ENCODE peak calls at places on chromosomes 12 and 14, in four cellular contexts. One of them, this sample, is unnamed.

GRCh38 chr12:64733857-64734256 is 25.3 kb downstream of the GNS start:
- DNase-seq in SK-N-SH: no peak
- DNase-seq in K562: no peak
- DNase-seq in HCT116: peak; percentile 23
- DNase-seq in this sample: no peak

GRCh38 chr12:127455347-127456265 is 811.4 kb upstream of the TMEM132C start:
- DNase-seq in SK-N-SH: peak; percentile 36
- DNase-seq in K562: no peak
- DNase-seq in HCT116: no peak
- DNase-seq in this sample: no peak

GRCh38 chr14:75096959-75097358 is 27.5 kb downstream of the ZC2HC1C start:
- DNase-seq in SK-N-SH: peak; percentile 32
- DNase-seq in K562: no peak
- DNase-seq in HCT116: no peak
- DNase-seq in this sample: no peak

GRCh38 chr12:120231316-120232011 is 30.6 kb upstream of the RPLP0 start:
- DNase-seq in SK-N-SH: no peak
- DNase-seq in K562: peak; percentile 79
- DNase-seq in HCT116: peak; percentile 97
- DNase-seq in this sample: peak; percentile 53

GRCh38 chr12:107650977-107651376 is 34.6 kb upstream of the PWP1 start:
- DNase-seq in SK-N-SH: no peak
- DNase-seq in K562: no peak
- DNase-seq in HCT116: no peak
- DNase-seq in this sample: no peak

GRCh38 chr14:20482382-20482781 is 13.2 kb downstream of the PNP start:
- DNase-seq in SK-N-SH: no peak
- DNase-seq in K562: peak; percentile 29
- DNase-seq in HCT116: no peak
- DNase-seq in this sample: no peak

GRCh38 chr12:105977256-105978051 is 161.3 kb downstream of the NUAK1 start:
- DNase-seq in SK-N-SH: no peak
- DNase-seq in K562: no peak
- DNase-seq in HCT116: no peak
- DNase-seq in this sample: no peak

GRCh38 chr12:42326466-42327226 is 679 bp downstream of the PPHLN1 start:
- DNase-seq in SK-N-SH: peak; percentile 32
- DNase-seq in K562: peak; percentile 19
- DNase-seq in HCT116: no peak
- DNase-seq in this sample: peak; percentile 8

GRCh38 chr12:77645966-77646598 is 184.6 kb upstream of the NAV3 start:
- DNase-seq in SK-N-SH: no peak
- DNase-seq in K562: no peak
- DNase-seq in HCT116: no peak
- DNase-seq in this sample: no peak

GRCh38 chr14:88195676-88196075 is 127.4 kb downstream of the KCNK10 start:
- DNase-seq in SK-N-SH: peak; percentile 65
- DNase-seq in K562: no peak
- DNase-seq in HCT116: no peak
- DNase-seq in this sample: no peak

GRCh38 chr14:81303258-81303935 is 82.6 kb upstream of the GTF2A1 start:
- DNase-seq in SK-N-SH: no peak
- DNase-seq in K562: peak; percentile 55
- DNase-seq in HCT116: peak; percentile 86
- DNase-seq in this sample: peak; percentile 98

GRCh38 chr12:5200276-5201087 is 156.8 kb downstream of the KCNA5 start:
- DNase-seq in SK-N-SH: peak; percentile 64
- DNase-seq in K562: peak; percentile 74
- DNase-seq in HCT116: peak; percentile 4
- DNase-seq in this sample: peak; percentile 18
- TF ChIP-seq ELF1 in SK-N-SH: no peak
- TF ChIP-seq ELF1 in K562: no peak
- TF ChIP-seq ELF1 in HCT116: no peak
- TF ChIP-seq ELF1 in this sample: no peak

GRCh38 chr12:99302874-99303273 is 344.7 kb upstream of the GARIN6 start:
- DNase-seq in SK-N-SH: no peak
- DNase-seq in K562: no peak
- DNase-seq in HCT116: no peak
- DNase-seq in this sample: no peak
- TF ChIP-seq ELF1 in SK-N-SH: no peak
- TF ChIP-seq ELF1 in K562: no peak
- TF ChIP-seq ELF1 in HCT116: no peak
- TF ChIP-seq ELF1 in this sample: no peak

DNA sequence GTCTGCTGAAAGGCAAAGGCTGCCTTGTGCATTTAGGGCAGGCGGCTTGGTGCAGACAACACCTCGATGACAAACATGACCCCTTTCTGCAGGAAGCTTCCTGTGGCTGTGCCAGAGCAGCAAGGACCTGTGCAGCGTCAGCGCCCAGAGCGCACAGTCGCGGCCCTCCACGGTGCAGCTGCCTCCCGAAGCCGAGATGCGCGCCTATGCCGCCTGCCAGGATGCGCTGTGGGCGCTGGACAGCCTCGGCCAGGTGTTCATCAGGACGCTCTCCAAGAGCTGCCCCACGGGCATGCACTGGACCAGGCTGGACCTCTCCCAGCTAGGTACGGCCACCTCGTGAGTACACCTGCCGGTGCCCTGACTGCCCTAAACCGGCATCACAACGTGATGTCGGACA is 57.3 kb downstream of the ANKRD9 start:
- DNase-seq in SK-N-SH: no peak
- DNase-seq in K562: no peak
- DNase-seq in HCT116: no peak
- DNase-seq in this sample: no peak
- TF ChIP-seq ELF1 in SK-N-SH: no peak
- TF ChIP-seq ELF1 in K562: no peak
- TF ChIP-seq ELF1 in HCT116: no peak
- TF ChIP-seq ELF1 in this sample: no peak

DNA sequence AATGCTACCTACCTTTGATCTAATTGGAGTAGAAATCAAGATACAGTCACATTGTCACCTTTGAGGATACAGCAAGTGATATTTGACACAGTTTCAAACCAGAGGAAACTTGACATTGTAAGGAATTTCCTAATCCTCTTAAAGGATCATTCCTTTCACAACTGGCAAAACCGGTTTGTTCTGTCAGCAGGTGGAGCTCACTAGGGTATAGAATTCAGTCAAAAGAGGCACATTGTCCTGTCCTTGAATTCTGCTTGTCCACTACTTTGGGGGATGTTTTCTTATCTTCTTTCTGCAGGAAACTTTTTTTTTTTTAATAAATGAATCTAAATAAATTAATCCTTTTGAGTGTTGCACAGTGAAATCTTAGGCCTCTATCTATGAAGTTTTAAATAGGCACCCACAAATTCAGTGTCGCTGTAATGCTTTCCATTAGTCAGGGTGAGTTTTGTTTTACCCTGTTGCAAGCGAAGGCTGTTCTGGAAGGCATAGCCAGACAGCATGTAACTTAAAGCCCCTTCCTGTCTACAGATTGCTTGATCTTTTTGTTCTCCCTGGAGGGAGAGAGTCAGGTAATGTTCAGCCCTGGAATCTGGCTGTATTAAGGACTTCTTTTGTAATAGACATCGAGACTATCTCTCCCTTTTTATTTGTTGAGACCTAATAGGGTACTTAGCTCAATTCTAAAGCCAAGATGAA is 285.0 kb upstream of the RGS6 start:
- DNase-seq in SK-N-SH: no peak
- DNase-seq in K562: no peak
- DNase-seq in HCT116: peak; percentile 12
- DNase-seq in this sample: no peak
- TF ChIP-seq ELF1 in SK-N-SH: no peak
- TF ChIP-seq ELF1 in K562: no peak
- TF ChIP-seq ELF1 in HCT116: no peak
- TF ChIP-seq ELF1 in this sample: no peak

DNA sequence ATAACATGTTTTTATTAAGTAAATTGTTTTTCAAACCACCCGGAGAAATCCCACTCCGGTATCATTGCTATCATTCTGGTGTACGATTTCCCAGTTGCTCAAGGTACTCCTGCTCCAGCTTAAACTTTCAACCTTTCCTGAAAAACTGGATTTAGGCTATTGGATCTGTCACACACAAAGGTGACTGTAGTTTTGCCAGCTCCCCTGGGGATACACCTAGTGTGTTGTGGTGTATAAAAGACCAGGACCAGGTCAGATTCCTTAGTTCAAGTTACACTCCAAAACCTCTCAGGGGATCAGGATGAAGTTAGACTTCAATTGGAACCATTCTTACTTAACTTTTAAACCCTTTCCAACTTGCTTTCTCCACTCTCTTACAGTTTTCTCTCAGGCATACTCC is 303.9 kb downstream of the NOVA1 start:
- DNase-seq in SK-N-SH: no peak
- DNase-seq in K562: no peak
- DNase-seq in HCT116: no peak
- DNase-seq in this sample: no peak
- TF ChIP-seq ELF1 in SK-N-SH: no peak
- TF ChIP-seq ELF1 in K562: no peak
- TF ChIP-seq ELF1 in HCT116: no peak
- TF ChIP-seq ELF1 in this sample: no peak

DNA sequence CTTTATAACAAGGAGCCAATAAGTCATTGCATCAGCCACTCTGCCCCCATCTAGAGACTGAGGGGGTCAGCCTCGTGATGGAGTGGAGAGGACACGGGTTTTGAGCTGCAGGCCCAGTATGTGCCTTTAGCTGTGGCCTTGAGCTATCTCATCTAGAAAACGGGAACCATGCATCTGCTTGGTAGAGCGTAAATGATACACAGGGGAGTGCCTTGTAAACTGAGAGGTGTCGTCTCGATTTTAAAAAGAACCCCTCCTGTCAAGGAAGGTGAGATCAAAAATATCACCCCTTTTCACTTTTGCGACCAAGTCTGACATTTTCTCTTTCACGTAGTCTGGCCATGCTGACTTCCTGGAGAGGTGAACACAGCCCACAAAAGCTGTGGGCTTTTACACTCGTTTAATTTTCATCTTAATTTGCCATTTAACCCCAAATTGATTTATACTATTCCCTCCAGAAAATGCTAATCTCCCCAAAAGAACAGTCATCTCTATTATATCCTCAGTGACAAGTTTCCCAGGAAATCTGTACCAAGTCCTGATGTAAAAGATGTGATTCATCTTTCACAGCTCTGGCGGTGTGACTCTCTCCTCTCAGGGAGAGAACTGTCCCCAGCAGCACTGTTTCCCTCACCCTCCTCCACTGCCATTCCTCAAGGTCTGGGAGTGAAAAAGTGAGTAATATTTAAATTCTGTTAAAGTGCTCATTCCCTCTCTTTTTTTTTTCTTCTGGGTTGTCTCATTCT is 30.6 kb downstream of the VCPKMT start:
- DNase-seq in SK-N-SH: no peak
- DNase-seq in K562: no peak
- DNase-seq in HCT116: no peak
- DNase-seq in this sample: no peak
- TF ChIP-seq ELF1 in SK-N-SH: no peak
- TF ChIP-seq ELF1 in K562: no peak
- TF ChIP-seq ELF1 in HCT116: no peak
- TF ChIP-seq ELF1 in this sample: no peak

GRCh38 chr12:19183121-19183838 is 53.7 kb downstream of the PLEKHA5 start:
- DNase-seq in SK-N-SH: no peak
- DNase-seq in K562: no peak
- DNase-seq in HCT116: no peak
- DNase-seq in this sample: no peak
- TF ChIP-seq ELF1 in SK-N-SH: no peak
- TF ChIP-seq ELF1 in K562: no peak
- TF ChIP-seq ELF1 in HCT116: no peak
- TF ChIP-seq ELF1 in this sample: no peak

GRCh38 chr12:68185598-68185997 is 26.1 kb upstream of the IFNG start:
- DNase-seq in SK-N-SH: no peak
- DNase-seq in K562: no peak
- DNase-seq in HCT116: no peak
- DNase-seq in this sample: no peak

GRCh38 chr12:68189766-68190700 is 30.5 kb upstream of the IFNG start:
- DNase-seq in SK-N-SH: no peak
- DNase-seq in K562: no peak
- DNase-seq in HCT116: peak; percentile 13
- DNase-seq in this sample: no peak
- TF ChIP-seq ELF1 in SK-N-SH: no peak
- TF ChIP-seq ELF1 in K562: no peak
- TF ChIP-seq ELF1 in HCT116: no peak
- TF ChIP-seq ELF1 in this sample: no peak

GRCh38 chr14:103101257-103101963 is 6.9 kb downstream of the EXOC3L4 start:
- DNase-seq in SK-N-SH: no peak
- DNase-seq in K562: no peak
- DNase-seq in HCT116: no peak
- DNase-seq in this sample: no peak
- TF ChIP-seq ELF1 in SK-N-SH: no peak
- TF ChIP-seq ELF1 in K562: no peak
- TF ChIP-seq ELF1 in HCT116: no peak
- TF ChIP-seq ELF1 in this sample: no peak